ENCODE peak calls at places on chromosomes 2 and 18, in five cellular contexts. Z is endothelial cell of umbilical vein; C is foreskin fibroblast; Q is activated CD8-positive, alpha-beta T cell treated with anti-CD3 and anti-CD28 coated beads for 36 hours; X is GM10248. H is an unnamed sample.
A peak's percentile ranks its signal among the peaks of the same experiment; 100 is the strongest.

GRCh38 chr18:56202567-56203136 is 435.7 kb downstream of the TXNL1 start:
- DNase-seq in Z (peak; percentile 73), C (no peak), Q (no peak), X (no peak), H (no peak)

GRCh38 chr2:19733390-19733789 is 168.4 kb downstream of the TTC32 start:
- DNase-seq in Z (no peak), C (no peak), Q (no peak), X (no peak), H (no peak)

GRCh38 chr2:224017976-224018375 is 21.1 kb downstream of the SERPINE2 start:
- DNase-seq in Z (peak; percentile 24), C (no peak), Q (no peak), X (no peak), H (no peak)

GRCh38 chr18:49174478-49174877 is 223.7 kb upstream of the SMAD7 start:
- DNase-seq in Z (no peak), C (peak; percentile 82), Q (no peak), X (no peak), H (no peak)

GRCh38 chr2:238260879-238261278 is 21.0 kb upstream of the HES6 start:
- DNase-seq in Z (no peak), C (no peak), Q (no peak), X (no peak), H (no peak)

GRCh38 chr2:108911807-108912628 is 77.0 kb downstream of the EDAR start:
- DNase-seq in Z (no peak), C (no peak), Q (no peak), X (no peak), H (no peak)

GRCh38 chr18:24200494-24200893 is 61.6 kb downstream of the CABYR start:
- DNase-seq in Z (no peak), C (no peak), Q (no peak), X (no peak), H (no peak)

GRCh38 chr18:22342625-22343024 is 75.1 kb downstream of the CTAGE1 start:
- DNase-seq in Z (peak; percentile 85), C (peak; percentile 30), Q (peak; percentile 65), X (no peak), H (no peak)

GRCh38 chr18:13909141-13909540 is 6.2 kb downstream of the MC2R start:
- DNase-seq in Z (no peak), C (no peak), Q (no peak), X (no peak), H (no peak)

GRCh38 chr2:75211371-75211770 is 12.1 kb upstream of the TACR1 start:
- DNase-seq in Z (no peak), C (no peak), Q (no peak), X (no peak), H (no peak)

GRCh38 chr2:241760301-241760771 is 16.3 kb upstream of the GAL3ST2 start:
- DNase-seq in Z (no peak), C (no peak), Q (no peak), X (no peak), H (no peak)

GRCh38 chr2:161250864-161251436 is 57.3 kb upstream of the PSMD14 start:
- DNase-seq in Z (peak; percentile 73), C (peak; percentile 58), Q (no peak), X (peak; percentile 38), H (peak; percentile 32)

GRCh38 chr18:62131305-62131909 is 55.4 kb downstream of the PIGN start:
- DNase-seq in Z (peak; percentile 72), C (peak; percentile 84), Q (peak; percentile 64), X (peak; percentile 50), H (peak; percentile 27)

GRCh38 chr2:199160677-199161465 is 296.9 kb downstream of the SATB2 start:
- DNase-seq in Z (peak; percentile 35), C (peak; percentile 96), Q (no peak), X (no peak), H (no peak)

GRCh38 chr2:39938035-39938835 is 159.2 kb upstream of the THUMPD2 start:
- DNase-seq in Z (no peak), C (peak; percentile 90), Q (no peak), X (no peak), H (no peak)

GRCh38 chr18:68494802-68495560 is 219.9 kb downstream of the TMX3 start:
- DNase-seq in Z (no peak), C (peak; percentile 91), Q (no peak), X (no peak), H (no peak)

GRCh38 chr2:120298173-120298835 is 45.7 kb downstream of the RALB start:
- DNase-seq in Z (no peak), C (peak; percentile 54), Q (no peak), X (no peak), H (no peak)

GRCh38 chr2:241844066-241844728 is 14.5 kb downstream of the PDCD1 start:
- DNase-seq in Z (peak; percentile 44), C (peak; percentile 74), Q (peak; percentile 91), X (peak; percentile 86), H (peak; percentile 92)

GRCh38 chr18:32093523-32093922 is 1.8 kb downstream of the RNF138 start:
- DNase-seq in Z (no peak), C (no peak), Q (peak; percentile 16), X (peak; percentile 23), H (peak; percentile 35)

GRCh38 chr2:68352651-68353386 is 12.3 kb upstream of the PLEK start:
- DNase-seq in Z (no peak), C (no peak), Q (no peak), X (no peak), H (no peak)

GRCh38 chr2:236908456-236909388 is 177.0 kb upstream of the COPS8 start:
- DNase-seq in Z (no peak), C (no peak), Q (no peak), X (no peak), H (no peak)

GRCh38 chr2:17583646-17584045 is 43.1 kb downstream of the VSNL1 start:
- DNase-seq in Z (no peak), C (no peak), Q (no peak), X (no peak), H (no peak)
- TF ChIP-seq CTCF in Z (no peak), C (no peak), Q (no peak), X (no peak), H (no peak)

GRCh38 chr2:63594622-63595021 is 5.9 kb downstream of the MDH1 start:
- DNase-seq in Z (no peak), C (no peak), Q (no peak), X (no peak), H (no peak)
- TF ChIP-seq CTCF in Z (no peak), C (no peak), Q (no peak), X (no peak), H (peak; percentile 5)

GRCh38 chr2:12243381-12243780 is 473.4 kb upstream of the TRIB2 start:
- DNase-seq in Z (no peak), C (no peak), Q (no peak), X (no peak), H (no peak)

GRCh38 chr2:12240216-12240615 is 476.5 kb upstream of the TRIB2 start:
- DNase-seq in Z (no peak), C (no peak), Q (no peak), X (no peak), H (no peak)

GRCh38 chr2:12244070-12244469 is 472.7 kb upstream of the TRIB2 start:
- DNase-seq in Z (no peak), C (peak; percentile 51), Q (no peak), X (no peak), H (no peak)
- TF ChIP-seq CTCF in Z (no peak), C (no peak), Q (no peak), X (no peak), H (no peak)

DNA sequence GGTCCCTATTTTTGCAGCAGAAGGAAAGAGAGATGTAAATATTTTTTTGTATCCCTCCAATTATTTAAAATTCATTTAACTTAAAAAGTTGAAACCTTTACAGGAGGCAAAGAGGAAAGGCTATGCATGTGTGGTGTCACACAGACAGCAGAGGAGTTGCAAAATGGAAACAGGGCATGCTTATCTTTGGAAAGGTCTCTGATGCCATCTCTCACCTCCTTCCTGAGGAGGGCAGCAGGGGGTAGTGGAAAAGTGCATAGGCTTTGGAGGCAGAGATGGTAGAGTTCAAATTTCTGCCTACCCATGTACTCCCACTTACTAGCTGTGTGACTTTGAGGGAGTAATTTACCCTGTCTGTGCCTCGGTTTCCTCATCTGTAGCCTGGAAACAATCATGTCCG is 99.6 kb upstream of the MCFD2 start:
- DNase-seq in Z (no peak), C (peak; percentile 52), Q (no peak), X (no peak), H (no peak)
- TF ChIP-seq CTCF in Z (no peak), C (no peak), Q (no peak), X (no peak), H (no peak)